ENCODE peak calls at places on chromosomes 4 and X, in seven cellular contexts. One of them, this sample, is unnamed.

GRCh38 chrX:152639426-152639825 is 1.7 kb downstream of the GABRQ start:
- DNase-seq in iPS-NIHi11: no peak
- DNase-seq in left colon: no peak
- DNase-seq in anterior cingulate cortex: no peak
- DNase-seq in stimulated activated naive B cell treated with anti-CD40 and anti-IgM and Interleukin-4, amounts not matched to agents 10 μg/mL and 1 μg/mL and 100 μg/mL, for 72 hours: no peak
- DNase-seq in HFFc6: no peak
- DNase-seq in cerebellar cortex: no peak
- DNase-seq in this sample: no peak

GRCh38 chr4:83828601-83829000 is 292.7 kb downstream of the GPAT3 start:
- DNase-seq in iPS-NIHi11: no peak
- DNase-seq in left colon: no peak
- DNase-seq in anterior cingulate cortex: no peak
- DNase-seq in stimulated activated naive B cell treated with anti-CD40 and anti-IgM and Interleukin-4, amounts not matched to agents 10 μg/mL and 1 μg/mL and 100 μg/mL, for 72 hours: no peak
- DNase-seq in HFFc6: no peak
- DNase-seq in cerebellar cortex: no peak
- DNase-seq in this sample: no peak

GRCh38 chr4:2858451-2859217 is 15.0 kb downstream of the ADD1 start:
- DNase-seq in iPS-NIHi11: no peak
- DNase-seq in left colon: no peak
- DNase-seq in anterior cingulate cortex: no peak
- DNase-seq in stimulated activated naive B cell treated with anti-CD40 and anti-IgM and Interleukin-4, amounts not matched to agents 10 μg/mL and 1 μg/mL and 100 μg/mL, for 72 hours: no peak
- DNase-seq in HFFc6: no peak
- DNase-seq in cerebellar cortex: no peak
- DNase-seq in this sample: no peak

GRCh38 chr4:17580969-17581368 is 4.0 kb downstream of the LAP3 start:
- DNase-seq in iPS-NIHi11: no peak
- DNase-seq in left colon: no peak
- DNase-seq in anterior cingulate cortex: no peak
- DNase-seq in stimulated activated naive B cell treated with anti-CD40 and anti-IgM and Interleukin-4, amounts not matched to agents 10 μg/mL and 1 μg/mL and 100 μg/mL, for 72 hours: no peak
- DNase-seq in HFFc6: no peak
- DNase-seq in cerebellar cortex: no peak
- DNase-seq in this sample: no peak

GRCh38 chrX:102697506-102697905 is 14.7 kb upstream of the GPRASP2 start:
- DNase-seq in iPS-NIHi11: no peak
- DNase-seq in left colon: no peak
- DNase-seq in anterior cingulate cortex: no peak
- DNase-seq in stimulated activated naive B cell treated with anti-CD40 and anti-IgM and Interleukin-4, amounts not matched to agents 10 μg/mL and 1 μg/mL and 100 μg/mL, for 72 hours: no peak
- DNase-seq in HFFc6: peak; percentile 4
- DNase-seq in cerebellar cortex: no peak
- DNase-seq in this sample: no peak

GRCh38 chrX:65537229-65537628 is 2.6 kb upstream of the LAS1L start:
- DNase-seq in iPS-NIHi11: no peak
- DNase-seq in left colon: no peak
- DNase-seq in anterior cingulate cortex: no peak
- DNase-seq in stimulated activated naive B cell treated with anti-CD40 and anti-IgM and Interleukin-4, amounts not matched to agents 10 μg/mL and 1 μg/mL and 100 μg/mL, for 72 hours: no peak
- DNase-seq in HFFc6: no peak
- DNase-seq in cerebellar cortex: no peak
- DNase-seq in this sample: no peak

GRCh38 chrX:378443-378842 is 8.3 kb downstream of the PPP2R3B start:
- DNase-seq in iPS-NIHi11: no peak
- DNase-seq in left colon: no peak
- DNase-seq in anterior cingulate cortex: no peak
- DNase-seq in stimulated activated naive B cell treated with anti-CD40 and anti-IgM and Interleukin-4, amounts not matched to agents 10 μg/mL and 1 μg/mL and 100 μg/mL, for 72 hours: no peak
- DNase-seq in HFFc6: no peak
- DNase-seq in cerebellar cortex: no peak
- DNase-seq in this sample: no peak

GRCh38 chrX:29911673-29912072 is 303.7 kb upstream of the MAGEB2 start:
- DNase-seq in iPS-NIHi11: no peak
- DNase-seq in left colon: no peak
- DNase-seq in anterior cingulate cortex: no peak
- DNase-seq in stimulated activated naive B cell treated with anti-CD40 and anti-IgM and Interleukin-4, amounts not matched to agents 10 μg/mL and 1 μg/mL and 100 μg/mL, for 72 hours: no peak
- DNase-seq in HFFc6: no peak
- DNase-seq in cerebellar cortex: no peak
- DNase-seq in this sample: no peak

GRCh38 chr4:68865760-68866159 is 50.0 kb downstream of the UGT2B10 start:
- DNase-seq in iPS-NIHi11: no peak
- DNase-seq in left colon: no peak
- DNase-seq in anterior cingulate cortex: no peak
- DNase-seq in stimulated activated naive B cell treated with anti-CD40 and anti-IgM and Interleukin-4, amounts not matched to agents 10 μg/mL and 1 μg/mL and 100 μg/mL, for 72 hours: no peak
- DNase-seq in HFFc6: no peak
- DNase-seq in cerebellar cortex: no peak
- DNase-seq in this sample: no peak

GRCh38 chr4:151417164-151417571 is 8.2 kb downstream of the FHIP1A start:
- DNase-seq in iPS-NIHi11: no peak
- DNase-seq in left colon: no peak
- DNase-seq in anterior cingulate cortex: no peak
- DNase-seq in stimulated activated naive B cell treated with anti-CD40 and anti-IgM and Interleukin-4, amounts not matched to agents 10 μg/mL and 1 μg/mL and 100 μg/mL, for 72 hours: no peak
- DNase-seq in HFFc6: no peak
- DNase-seq in cerebellar cortex: no peak
- DNase-seq in this sample: no peak

GRCh38 chr4:134906404-134907023 is 704.9 kb upstream of the PABPC4L start:
- DNase-seq in iPS-NIHi11: peak; percentile 34
- DNase-seq in left colon: no peak
- DNase-seq in anterior cingulate cortex: no peak
- DNase-seq in stimulated activated naive B cell treated with anti-CD40 and anti-IgM and Interleukin-4, amounts not matched to agents 10 μg/mL and 1 μg/mL and 100 μg/mL, for 72 hours: no peak
- DNase-seq in HFFc6: peak; percentile 30
- DNase-seq in cerebellar cortex: peak; percentile 27
- DNase-seq in this sample: peak; percentile 21

GRCh38 chr4:15470149-15470520 is 453 bp downstream of the CC2D2A start:
- DNase-seq in iPS-NIHi11: no peak
- DNase-seq in left colon: no peak
- DNase-seq in anterior cingulate cortex: no peak
- DNase-seq in stimulated activated naive B cell treated with anti-CD40 and anti-IgM and Interleukin-4, amounts not matched to agents 10 μg/mL and 1 μg/mL and 100 μg/mL, for 72 hours: no peak
- DNase-seq in HFFc6: no peak
- DNase-seq in cerebellar cortex: no peak
- DNase-seq in this sample: no peak

GRCh38 chrX:100410083-100410590 is at the start of gene PCDH19:
- DNase-seq in iPS-NIHi11: peak; percentile 85
- DNase-seq in left colon: peak; percentile 39
- DNase-seq in anterior cingulate cortex: peak; percentile 61
- DNase-seq in stimulated activated naive B cell treated with anti-CD40 and anti-IgM and Interleukin-4, amounts not matched to agents 10 μg/mL and 1 μg/mL and 100 μg/mL, for 72 hours: peak; percentile 11
- DNase-seq in HFFc6: no peak
- DNase-seq in cerebellar cortex: peak; percentile 7
- DNase-seq in this sample: no peak

GRCh38 chrX:150913511-150913910 is 15.0 kb upstream of the CD99L2 start:
- DNase-seq in iPS-NIHi11: no peak
- DNase-seq in left colon: no peak
- DNase-seq in anterior cingulate cortex: no peak
- DNase-seq in stimulated activated naive B cell treated with anti-CD40 and anti-IgM and Interleukin-4, amounts not matched to agents 10 μg/mL and 1 μg/mL and 100 μg/mL, for 72 hours: no peak
- DNase-seq in HFFc6: peak; percentile 26
- DNase-seq in cerebellar cortex: no peak
- DNase-seq in this sample: no peak

GRCh38 chrX:7950865-7951264 is 23.7 kb upstream of the PNPLA4 start:
- DNase-seq in iPS-NIHi11: no peak
- DNase-seq in left colon: no peak
- DNase-seq in anterior cingulate cortex: no peak
- DNase-seq in stimulated activated naive B cell treated with anti-CD40 and anti-IgM and Interleukin-4, amounts not matched to agents 10 μg/mL and 1 μg/mL and 100 μg/mL, for 72 hours: no peak
- DNase-seq in HFFc6: no peak
- DNase-seq in cerebellar cortex: no peak
- DNase-seq in this sample: no peak

GRCh38 chr4:139735381-139736256 is 70.0 kb downstream of the MGST2 start:
- DNase-seq in iPS-NIHi11: peak; percentile 72
- DNase-seq in left colon: no peak
- DNase-seq in anterior cingulate cortex: peak; percentile 46
- DNase-seq in stimulated activated naive B cell treated with anti-CD40 and anti-IgM and Interleukin-4, amounts not matched to agents 10 μg/mL and 1 μg/mL and 100 μg/mL, for 72 hours: peak; percentile 13
- DNase-seq in HFFc6: no peak
- DNase-seq in cerebellar cortex: peak; percentile 31
- DNase-seq in this sample: peak; percentile 34

GRCh38 chr4:7402526-7402925 is 32.2 kb downstream of the PSAPL1 start:
- DNase-seq in iPS-NIHi11: no peak
- DNase-seq in left colon: no peak
- DNase-seq in anterior cingulate cortex: no peak
- DNase-seq in stimulated activated naive B cell treated with anti-CD40 and anti-IgM and Interleukin-4, amounts not matched to agents 10 μg/mL and 1 μg/mL and 100 μg/mL, for 72 hours: no peak
- DNase-seq in HFFc6: no peak
- DNase-seq in cerebellar cortex: no peak
- DNase-seq in this sample: no peak

GRCh38 chr4:176492648-176493302 is 173.0 kb downstream of the SPCS3 start:
- DNase-seq in iPS-NIHi11: no peak
- DNase-seq in left colon: no peak
- DNase-seq in anterior cingulate cortex: no peak
- DNase-seq in stimulated activated naive B cell treated with anti-CD40 and anti-IgM and Interleukin-4, amounts not matched to agents 10 μg/mL and 1 μg/mL and 100 μg/mL, for 72 hours: no peak
- DNase-seq in HFFc6: no peak
- DNase-seq in cerebellar cortex: no peak
- DNase-seq in this sample: no peak

GRCh38 chrX:63561425-63561824 is 210.3 kb upstream of the SPIN4 start:
- DNase-seq in iPS-NIHi11: no peak
- DNase-seq in left colon: no peak
- DNase-seq in anterior cingulate cortex: no peak
- DNase-seq in stimulated activated naive B cell treated with anti-CD40 and anti-IgM and Interleukin-4, amounts not matched to agents 10 μg/mL and 1 μg/mL and 100 μg/mL, for 72 hours: no peak
- DNase-seq in HFFc6: no peak
- DNase-seq in cerebellar cortex: peak; percentile 29
- DNase-seq in this sample: peak; percentile 8

GRCh38 chrX:154730271-154730883 is 20.5 kb downstream of the GAB3 start:
- DNase-seq in iPS-NIHi11: no peak
- DNase-seq in left colon: no peak
- DNase-seq in anterior cingulate cortex: no peak
- DNase-seq in stimulated activated naive B cell treated with anti-CD40 and anti-IgM and Interleukin-4, amounts not matched to agents 10 μg/mL and 1 μg/mL and 100 μg/mL, for 72 hours: no peak
- DNase-seq in HFFc6: peak; percentile 71
- DNase-seq in cerebellar cortex: no peak
- DNase-seq in this sample: no peak

GRCh38 chr4:156347412-156348075 is 393.9 kb upstream of the CTSO start:
- DNase-seq in iPS-NIHi11: no peak
- DNase-seq in left colon: no peak
- DNase-seq in anterior cingulate cortex: no peak
- DNase-seq in stimulated activated naive B cell treated with anti-CD40 and anti-IgM and Interleukin-4, amounts not matched to agents 10 μg/mL and 1 μg/mL and 100 μg/mL, for 72 hours: no peak
- DNase-seq in HFFc6: peak; percentile 67
- DNase-seq in cerebellar cortex: peak; percentile 14
- DNase-seq in this sample: no peak

GRCh38 chrX:39642071-39642470 is 455.7 kb downstream of the BCOR start:
- DNase-seq in iPS-NIHi11: no peak
- DNase-seq in left colon: no peak
- DNase-seq in anterior cingulate cortex: no peak
- DNase-seq in stimulated activated naive B cell treated with anti-CD40 and anti-IgM and Interleukin-4, amounts not matched to agents 10 μg/mL and 1 μg/mL and 100 μg/mL, for 72 hours: no peak
- DNase-seq in HFFc6: no peak
- DNase-seq in cerebellar cortex: no peak
- DNase-seq in this sample: no peak

This sample was measured in pons.